ENCODE peak calls at places on chromosomes 5 and 9, in five cellular contexts. Z, V, Q, G and O are unnamed samples.
A peak's percentile ranks its signal among the peaks of the same experiment; 100 is the strongest.

GRCh38 chr5:133702773-133703770 is 90.7 kb upstream of the FSTL4 start:
- DNase-seq in V (no peak), Z (no peak), G (no peak), Q (no peak), O (no peak)

GRCh38 chr5:133386662-133387061 is 225.7 kb downstream of the FSTL4 start:
- DNase-seq in G (no peak), Z (no peak), Q (no peak), V (no peak), O (no peak)

GRCh38 chr5:14723648-14724231 is 59.2 kb downstream of the OTULIN start:
- DNase-seq in G (no peak), Z (no peak), Q (no peak), V (no peak), O (no peak)

GRCh38 chr5:54881286-54882005 is 103.9 kb downstream of the ESM1 start:
- DNase-seq in Q (no peak), Z (no peak), V (no peak), G (no peak), O (peak; percentile 63)

GRCh38 chr5:157544623-157544989 is 31.0 kb downstream of the ADAM19 start:
- DNase-seq in V (no peak), Q (no peak), Z (no peak), G (no peak), O (no peak)

GRCh38 chr9:129027685-129028191 is 393 bp downstream of the SH3GLB2 start:
- DNase-seq in Q (no peak), V (no peak), G (no peak), Z (peak; percentile 68), O (no peak)

GRCh38 chr9:86941196-86941595 is 6.1 kb downstream of the GAS1 start:
- DNase-seq in V (peak; percentile 41), Z (no peak), G (no peak), Q (no peak), O (no peak)

GRCh38 chr9:126379661-126380365 is 53.2 kb downstream of the MVB12B start:
- DNase-seq in V (no peak), Z (no peak), G (no peak), Q (no peak), O (no peak)

GRCh38 chr9:121527371-121527770 is 27.7 kb upstream of the GGTA1 start:
- DNase-seq in G (no peak), V (no peak), Q (no peak), Z (no peak), O (no peak)

GRCh38 chr5:56314536-56314935 is 81.4 kb upstream of the ANKRD55 start:
- DNase-seq in V (peak; percentile 12), Q (no peak), G (no peak), Z (no peak), O (no peak)
- TF ChIP-seq CTCF in V (peak; percentile 39), Q (peak; percentile 83), G (peak; percentile 11), Z (peak; percentile 4), O (peak; percentile 22)

GRCh38 chr9:33856247-33856646 is 39.3 kb downstream of the UBE2R2 start:
- DNase-seq in Z (no peak), Q (no peak), G (no peak), V (no peak), O (no peak)

GRCh38 chr9:33850677-33851076 is 33.7 kb downstream of the UBE2R2 start:
- DNase-seq in V (no peak), Q (no peak), G (no peak), Z (no peak), O (no peak)

GRCh38 chr9:33852216-33852826 is 35.4 kb downstream of the UBE2R2 start:
- DNase-seq in Z (peak; percentile 70), G (no peak), V (peak; percentile 59), Q (peak; percentile 43), O (peak; percentile 32)

GRCh38 chr9:33850267-33850629 is 33.3 kb downstream of the UBE2R2 start:
- DNase-seq in Q (no peak), Z (no peak), G (no peak), V (no peak), O (no peak)

GRCh38 chr9:33851301-33851700 is 34.3 kb downstream of the UBE2R2 start:
- DNase-seq in G (no peak), V (no peak), Z (no peak), Q (no peak), O (no peak)
- H3K4me3 ChIP-seq in G (no peak overlapping the region), V (no peak overlapping the region), Z (no peak overlapping the region), Q (no peak overlapping the region), O (no peak overlapping the region)

GRCh38 chr9:6686396-6686795 is 40.9 kb upstream of the GLDC start:
- DNase-seq in Q (no peak), Z (no peak), V (no peak), G (no peak), O (peak; percentile 18)
- TF ChIP-seq CTCF in Q (no peak), Z (no peak), V (peak; percentile 16), G (peak; percentile 26), O (peak; percentile 25)

GRCh38 chr5:6732634-6733410 is 19.6 kb downstream of the TENT4A start:
- DNase-seq in G (peak; percentile 18), Z (no peak), V (no peak), Q (no peak), O (peak; percentile 67)
- H3K4me3 ChIP-seq in G (peak overlapping the region; percentile 14), Z (no peak overlapping the region), V (no peak overlapping the region), Q (no peak overlapping the region), O (peak overlapping the region; percentile 3)

GRCh38 chr5:72955768-72956323 is at the start of gene FCHO2:
- DNase-seq in G (peak; percentile 92), Q (peak; percentile 94), Z (peak; percentile 96), V (peak; percentile 99), O (peak; percentile 97)
- TF ChIP-seq CTCF in G (peak; percentile 77), Q (peak; percentile 72), Z (peak; percentile 76), V (peak; percentile 88), O (peak; percentile 79)

DNA sequence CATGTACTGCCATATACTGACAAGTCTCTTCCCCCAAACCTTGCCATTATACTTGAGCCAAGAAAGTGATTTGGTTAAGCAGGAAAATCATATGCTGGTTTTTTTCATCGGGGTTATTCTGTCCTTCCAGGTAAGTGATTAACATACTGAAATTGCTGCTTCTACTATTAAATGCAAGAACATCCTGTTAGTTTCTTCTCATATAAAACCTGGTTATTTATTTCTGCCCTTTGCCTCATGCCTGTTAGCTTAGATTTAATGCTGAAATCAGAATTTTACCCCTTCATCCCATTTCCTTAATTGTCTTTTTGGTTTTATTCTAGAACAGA is 133.0 kb downstream of the NFIB start:
- DNase-seq in V (no peak), G (no peak), Z (no peak), Q (no peak), O (no peak)
- H3K4me3 ChIP-seq in V (no peak overlapping the region), G (no peak overlapping the region), Z (peak overlapping the region; percentile 25), Q (no peak overlapping the region), O (no peak overlapping the region)